ENCODE peak calls at places on chromosomes 12 and 14, in seven cellular contexts. One of them, this sample, is unnamed.

GRCh38 chr14:20613094-20614037 is 22.2 kb upstream of the RNASE12 start:
- DNase-seq in mesendoderm: peak
- DNase-seq in H1: peak
- DNase-seq in neuronal stem cell: peak
- DNase-seq in trophoblast cell: peak
- DNase-seq in H9: peak
- DNase-seq in mesenchymal stem cell: peak
- DNase-seq in this sample: peak

GRCh38 chr14:69320581-69321365 is 60.8 kb downstream of the GALNT16 start:
- DNase-seq in mesendoderm: no peak
- DNase-seq in neuronal stem cell: no peak
- DNase-seq in trophoblast cell: no peak
- DNase-seq in mesenchymal stem cell: no peak
- DNase-seq in H1: peak
- DNase-seq in H9: no peak
- DNase-seq in this sample: no peak

GRCh38 chr14:104076743-104077142 is 8.8 kb upstream of the ASPG start:
- DNase-seq in trophoblast cell: no peak
- DNase-seq in mesenchymal stem cell: no peak
- DNase-seq in H1: no peak
- DNase-seq in neuronal stem cell: no peak
- DNase-seq in H9: no peak
- DNase-seq in mesendoderm: no peak
- DNase-seq in this sample: no peak

GRCh38 chr12:56221233-56221756 is 427 bp downstream of the RNF41 start:
- DNase-seq in H9: peak
- DNase-seq in H1: peak
- DNase-seq in mesendoderm: peak
- DNase-seq in mesenchymal stem cell: peak
- DNase-seq in trophoblast cell: peak
- DNase-seq in neuronal stem cell: peak
- DNase-seq in this sample: peak

GRCh38 chr12:31813305-31813704 is 84.5 kb upstream of the AMN1 start:
- DNase-seq in neuronal stem cell: peak
- DNase-seq in mesendoderm: peak
- DNase-seq in trophoblast cell: no peak
- DNase-seq in mesenchymal stem cell: no peak
- DNase-seq in H9: peak
- DNase-seq in H1: no peak
- DNase-seq in this sample: no peak

GRCh38 chr14:55245657-55246268 is 25.5 kb upstream of the FBXO34 start:
- DNase-seq in mesendoderm: peak
- DNase-seq in H9: no peak
- DNase-seq in trophoblast cell: peak
- DNase-seq in mesenchymal stem cell: peak
- DNase-seq in H1: no peak
- DNase-seq in neuronal stem cell: no peak
- DNase-seq in this sample: peak

GRCh38 chr14:68464716-68465115 is 328.2 kb downstream of the ZFP36L1 start:
- DNase-seq in mesendoderm: no peak
- DNase-seq in trophoblast cell: no peak
- DNase-seq in H1: no peak
- DNase-seq in mesenchymal stem cell: no peak
- DNase-seq in H9: no peak
- DNase-seq in neuronal stem cell: no peak
- DNase-seq in this sample: peak

GRCh38 chr12:24851816-24852337 is 97.0 kb downstream of the BCAT1 start:
- DNase-seq in neuronal stem cell: no peak
- DNase-seq in mesendoderm: peak
- DNase-seq in trophoblast cell: no peak
- DNase-seq in mesenchymal stem cell: no peak
- DNase-seq in H9: no peak
- DNase-seq in H1: no peak
- DNase-seq in this sample: no peak

GRCh38 chr12:32478858-32479257 is 79.5 kb downstream of the FGD4 start:
- DNase-seq in H1: no peak
- DNase-seq in mesendoderm: no peak
- DNase-seq in trophoblast cell: no peak
- DNase-seq in neuronal stem cell: no peak
- DNase-seq in mesenchymal stem cell: no peak
- DNase-seq in H9: no peak
- DNase-seq in this sample: no peak

GRCh38 chr12:68611094-68611818 is 557 bp downstream of the RAP1B start:
- DNase-seq in mesenchymal stem cell: peak
- DNase-seq in neuronal stem cell: peak
- DNase-seq in mesendoderm: peak
- DNase-seq in trophoblast cell: no peak
- DNase-seq in H1: peak
- DNase-seq in H9: peak
- DNase-seq in this sample: peak

GRCh38 chr14:87013583-87013982 is 979.4 kb downstream of the GALC start:
- DNase-seq in neuronal stem cell: no peak
- DNase-seq in mesendoderm: no peak
- DNase-seq in trophoblast cell: no peak
- DNase-seq in H1: no peak
- DNase-seq in H9: no peak
- DNase-seq in mesenchymal stem cell: no peak
- DNase-seq in this sample: peak

GRCh38 chr12:69563166-69563762 is 22.0 kb upstream of the CCT2 start:
- DNase-seq in H1: no peak
- DNase-seq in H9: no peak
- DNase-seq in trophoblast cell: no peak
- DNase-seq in neuronal stem cell: no peak
- DNase-seq in mesenchymal stem cell: no peak
- DNase-seq in mesendoderm: no peak
- DNase-seq in this sample: no peak

GRCh38 chr12:13234045-13234641 is 37.6 kb downstream of the EMP1 start:
- DNase-seq in H9: peak
- DNase-seq in neuronal stem cell: peak
- DNase-seq in mesendoderm: peak
- DNase-seq in mesenchymal stem cell: peak
- DNase-seq in trophoblast cell: peak
- DNase-seq in H1: peak
- DNase-seq in this sample: peak

GRCh38 chr12:12819221-12819620 is 6.1 kb downstream of the DDX47 start:
- DNase-seq in mesendoderm: no peak
- DNase-seq in H1: no peak
- DNase-seq in neuronal stem cell: no peak
- DNase-seq in H9: no peak
- DNase-seq in trophoblast cell: no peak
- DNase-seq in mesenchymal stem cell: no peak
- DNase-seq in this sample: no peak

GRCh38 chr12:18753481-18754117 is 15.7 kb downstream of the CAPZA3 start:
- DNase-seq in neuronal stem cell: peak
- DNase-seq in H9: peak
- DNase-seq in H1: peak
- DNase-seq in mesenchymal stem cell: peak
- DNase-seq in mesendoderm: peak
- DNase-seq in trophoblast cell: no peak
- DNase-seq in this sample: peak

GRCh38 chr14:52729585-52729924 is 411 bp upstream of the STYX start:
- DNase-seq in H1: no peak
- DNase-seq in neuronal stem cell: no peak
- DNase-seq in H9: no peak
- DNase-seq in trophoblast cell: no peak
- DNase-seq in mesenchymal stem cell: no peak
- DNase-seq in mesendoderm: no peak
- DNase-seq in this sample: no peak

GRCh38 chr14:21498540-21499526 is 12.3 kb downstream of the METTL3 start:
- DNase-seq in H9: no peak
- DNase-seq in mesenchymal stem cell: peak
- DNase-seq in H1: peak
- DNase-seq in neuronal stem cell: peak
- DNase-seq in mesendoderm: peak
- DNase-seq in trophoblast cell: peak
- DNase-seq in this sample: peak

GRCh38 chr12:132700212-132700913 is 10.3 kb upstream of the PGAM5 start:
- DNase-seq in trophoblast cell: no peak
- DNase-seq in neuronal stem cell: no peak
- DNase-seq in mesenchymal stem cell: peak
- DNase-seq in H9: no peak
- DNase-seq in H1: no peak
- DNase-seq in mesendoderm: no peak
- DNase-seq in this sample: peak

GRCh38 chr14:93219103-93219726 is 12.2 kb downstream of the UBR7 start:
- DNase-seq in mesenchymal stem cell: peak
- DNase-seq in mesendoderm: peak
- DNase-seq in trophoblast cell: peak
- DNase-seq in H9: no peak
- DNase-seq in H1: no peak
- DNase-seq in neuronal stem cell: peak
- DNase-seq in this sample: peak

GRCh38 chr12:121957831-121958515 is 39.6 kb downstream of the CFAP251 start:
- DNase-seq in mesendoderm: no peak
- DNase-seq in H9: no peak
- DNase-seq in mesenchymal stem cell: no peak
- DNase-seq in neuronal stem cell: no peak
- DNase-seq in H1: no peak
- DNase-seq in trophoblast cell: no peak
- DNase-seq in this sample: no peak

GRCh38 chr14:72679106-72679505 is 214.8 kb downstream of the DPF3 start:
- DNase-seq in mesenchymal stem cell: no peak
- DNase-seq in H9: no peak
- DNase-seq in neuronal stem cell: no peak
- DNase-seq in trophoblast cell: no peak
- DNase-seq in H1: no peak
- DNase-seq in mesendoderm: no peak
- DNase-seq in this sample: peak

GRCh38 chr14:72678360-72678759 is 215.5 kb downstream of the DPF3 start:
- DNase-seq in H9: no peak
- DNase-seq in H1: no peak
- DNase-seq in mesenchymal stem cell: peak
- DNase-seq in trophoblast cell: no peak
- DNase-seq in neuronal stem cell: no peak
- DNase-seq in mesendoderm: no peak
- DNase-seq in this sample: peak

GRCh38 chr14:72679591-72680151 is 214.2 kb downstream of the DPF3 start:
- DNase-seq in mesenchymal stem cell: no peak
- DNase-seq in trophoblast cell: no peak
- DNase-seq in mesendoderm: peak
- DNase-seq in H1: no peak
- DNase-seq in H9: no peak
- DNase-seq in neuronal stem cell: peak
- DNase-seq in this sample: peak

GRCh38 chr14:72675126-72675525 is 218.8 kb downstream of the DPF3 start:
- DNase-seq in mesendoderm: no peak
- DNase-seq in H9: no peak
- DNase-seq in neuronal stem cell: no peak
- DNase-seq in mesenchymal stem cell: no peak
- DNase-seq in H1: no peak
- DNase-seq in trophoblast cell: no peak
- DNase-seq in this sample: no peak

DNA sequence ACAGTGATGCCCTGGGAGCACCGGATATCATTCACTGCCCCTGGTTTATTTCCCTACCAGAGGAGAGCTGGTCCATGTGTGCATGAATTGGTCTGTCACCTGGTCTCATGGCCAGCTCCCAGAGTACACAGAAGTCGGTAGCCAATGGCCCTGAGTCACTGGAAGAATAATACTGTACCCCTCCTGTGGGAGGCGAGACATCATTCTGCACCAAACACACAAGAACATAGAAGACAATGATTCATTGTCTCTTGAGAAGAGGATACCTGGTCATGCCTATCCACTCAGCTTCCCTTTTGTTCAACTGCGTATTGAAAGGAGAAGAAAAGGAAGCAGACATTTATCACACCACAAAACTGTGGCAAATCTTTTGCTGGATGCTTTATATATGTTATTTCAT is 216.2 kb downstream of the DPF3 start:
- DNase-seq in H1: no peak
- DNase-seq in mesenchymal stem cell: no peak
- DNase-seq in trophoblast cell: no peak
- DNase-seq in neuronal stem cell: no peak
- DNase-seq in H9: no peak
- DNase-seq in mesendoderm: no peak
- DNase-seq in this sample: peak
- H3K23ac ChIP-seq in H1: no peak
- H3K23ac ChIP-seq in mesenchymal stem cell: no peak
- H3K23ac ChIP-seq in trophoblast cell: no peak
- H3K23ac ChIP-seq in neuronal stem cell: no peak
- H3K23ac ChIP-seq in H9: no peak
- H3K23ac ChIP-seq in mesendoderm: no peak
- H3K23ac ChIP-seq in this sample: peak

GRCh38 chr14:84465890-84466289 is 1064.1 kb upstream of the FLRT2 start:
- DNase-seq in H1: no peak
- DNase-seq in neuronal stem cell: no peak
- DNase-seq in trophoblast cell: no peak
- DNase-seq in mesendoderm: no peak
- DNase-seq in mesenchymal stem cell: no peak
- DNase-seq in H9: no peak
- DNase-seq in this sample: no peak

DNA sequence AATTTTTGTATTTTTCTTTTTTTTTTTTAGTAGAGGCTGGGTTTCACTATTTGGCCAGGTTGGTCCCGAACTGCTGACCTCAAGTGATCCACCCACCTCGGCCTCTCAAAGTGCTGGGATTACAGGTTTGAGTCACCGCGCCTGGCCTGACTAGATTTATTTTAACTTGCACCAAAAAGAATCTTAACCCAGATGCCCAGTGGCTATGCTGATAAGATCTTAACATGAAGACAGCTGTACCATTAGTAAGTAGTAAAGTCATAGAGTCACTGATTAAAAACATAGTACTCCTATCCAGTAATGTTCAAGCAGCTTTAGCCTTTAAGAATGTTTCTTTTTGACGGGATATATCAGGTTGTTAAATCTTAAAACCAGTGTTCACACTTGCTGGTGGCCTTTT is 1061.8 kb upstream of the FLRT2 start:
- DNase-seq in H1: no peak
- DNase-seq in mesendoderm: no peak
- DNase-seq in trophoblast cell: no peak
- DNase-seq in mesenchymal stem cell: no peak
- DNase-seq in H9: no peak
- DNase-seq in neuronal stem cell: no peak
- DNase-seq in this sample: no peak
- H3K23ac ChIP-seq in H1: no peak
- H3K23ac ChIP-seq in mesendoderm: no peak
- H3K23ac ChIP-seq in trophoblast cell: no peak
- H3K23ac ChIP-seq in mesenchymal stem cell: no peak
- H3K23ac ChIP-seq in H9: no peak
- H3K23ac ChIP-seq in neuronal stem cell: no peak
- H3K23ac ChIP-seq in this sample: no peak

GRCh38 chr12:70787612-70788011 is 132.9 kb downstream of the PTPRR start:
- DNase-seq in trophoblast cell: no peak
- DNase-seq in H1: no peak
- DNase-seq in mesenchymal stem cell: no peak
- DNase-seq in neuronal stem cell: no peak
- DNase-seq in mesendoderm: no peak
- DNase-seq in H9: no peak
- DNase-seq in this sample: no peak
- H3K23ac ChIP-seq in trophoblast cell: no peak
- H3K23ac ChIP-seq in H1: no peak
- H3K23ac ChIP-seq in mesenchymal stem cell: no peak
- H3K23ac ChIP-seq in neuronal stem cell: no peak
- H3K23ac ChIP-seq in mesendoderm: no peak
- H3K23ac ChIP-seq in H9: no peak
- H3K23ac ChIP-seq in this sample: no peak

DNA sequence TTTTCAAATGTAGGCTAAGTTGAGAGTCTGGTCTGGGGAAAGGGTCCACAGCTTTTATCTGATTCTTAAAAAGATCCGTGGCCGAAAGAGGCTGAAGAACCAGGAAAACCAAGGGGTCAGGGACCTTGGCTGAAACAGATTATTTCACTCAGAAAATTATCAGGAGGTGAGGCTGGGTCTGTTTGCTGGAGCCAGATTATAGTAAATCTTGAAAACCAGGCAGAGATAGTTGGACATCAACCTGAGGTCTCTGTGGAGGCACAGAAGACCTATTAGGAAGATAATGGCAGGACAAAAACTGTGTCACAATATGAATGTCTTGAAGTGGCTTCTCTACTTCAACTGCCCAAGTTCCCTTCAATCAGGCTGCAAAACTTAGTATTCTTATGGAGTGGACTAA is 1.6 kb upstream of the MED21 start:
- DNase-seq in neuronal stem cell: no peak
- DNase-seq in trophoblast cell: no peak
- DNase-seq in mesenchymal stem cell: no peak
- DNase-seq in H9: no peak
- DNase-seq in H1: no peak
- DNase-seq in mesendoderm: no peak
- DNase-seq in this sample: no peak
- H3K23ac ChIP-seq in neuronal stem cell: no peak
- H3K23ac ChIP-seq in trophoblast cell: no peak
- H3K23ac ChIP-seq in mesenchymal stem cell: no peak
- H3K23ac ChIP-seq in H9: no peak
- H3K23ac ChIP-seq in H1: no peak
- H3K23ac ChIP-seq in mesendoderm: no peak
- H3K23ac ChIP-seq in this sample: no peak

This sample was measured in IMR-90.